ENCODE peak calls at places on chromosomes 2 and 18, in seven cellular contexts. A, L, M, J, K, X and W are unnamed samples.

GRCh38 chr2:18825856-18826255 is 236.5 kb upstream of the NT5C1B start:
- DNase-seq in A (no peak), L (no peak), M (no peak), J (no peak), K (no peak), X (no peak), W (peak)

GRCh38 chr2:165941827-165942226 is 11.7 kb downstream of the TTC21B start:
- DNase-seq in A (no peak), L (no peak), M (no peak), J (no peak), K (no peak), X (no peak), W (no peak)

GRCh38 chr2:113225505-113226259 is 51.9 kb downstream of the PSD4 start:
- DNase-seq in A (no peak), L (no peak), M (no peak), J (no peak), K (peak), X (peak), W (peak)

GRCh38 chr2:55049794-55050132 is 488 bp downstream of the RTN4 start:
- DNase-seq in A (peak), L (no peak), M (no peak), J (no peak), K (no peak), X (no peak), W (no peak)

GRCh38 chr18:21741511-21742322 is 1.1 kb downstream of the MIB1 start:
- DNase-seq in A (no peak), L (no peak), M (peak), J (no peak), K (peak), X (no peak), W (peak)

GRCh38 chr18:9135912-9136314 is 668 bp upstream of the ANKRD12 start:
- DNase-seq in A (no peak), L (peak), M (no peak), J (no peak), K (peak), X (peak), W (no peak)

GRCh38 chr2:3108105-3108504 is 269.5 kb downstream of the EIPR1 start:
- DNase-seq in A (peak), L (peak), M (no peak), J (no peak), K (no peak), X (no peak), W (no peak)

GRCh38 chr2:126658910-126659613 is 3.1 kb downstream of the GYPC start:
- DNase-seq in A (peak), L (peak), M (no peak), J (no peak), K (no peak), X (no peak), W (peak)

GRCh38 chr2:221104391-221104811 is 467.7 kb downstream of the EPHA4 start:
- DNase-seq in A (peak), L (peak), M (no peak), J (no peak), K (no peak), X (peak), W (no peak)

GRCh38 chr2:138819964-138820363 is 39.8 kb upstream of the NXPH2 start:
- DNase-seq in A (no peak), L (no peak), M (no peak), J (no peak), K (no peak), X (no peak), W (no peak)

GRCh38 chr2:138811454-138811853 is 31.3 kb upstream of the NXPH2 start:
- DNase-seq in A (no peak), L (no peak), M (no peak), J (no peak), K (no peak), X (no peak), W (no peak)

GRCh38 chr2:138818479-138818878 is 38.3 kb upstream of the NXPH2 start:
- DNase-seq in A (no peak), L (no peak), M (no peak), J (no peak), K (no peak), X (no peak), W (no peak)

DNA sequence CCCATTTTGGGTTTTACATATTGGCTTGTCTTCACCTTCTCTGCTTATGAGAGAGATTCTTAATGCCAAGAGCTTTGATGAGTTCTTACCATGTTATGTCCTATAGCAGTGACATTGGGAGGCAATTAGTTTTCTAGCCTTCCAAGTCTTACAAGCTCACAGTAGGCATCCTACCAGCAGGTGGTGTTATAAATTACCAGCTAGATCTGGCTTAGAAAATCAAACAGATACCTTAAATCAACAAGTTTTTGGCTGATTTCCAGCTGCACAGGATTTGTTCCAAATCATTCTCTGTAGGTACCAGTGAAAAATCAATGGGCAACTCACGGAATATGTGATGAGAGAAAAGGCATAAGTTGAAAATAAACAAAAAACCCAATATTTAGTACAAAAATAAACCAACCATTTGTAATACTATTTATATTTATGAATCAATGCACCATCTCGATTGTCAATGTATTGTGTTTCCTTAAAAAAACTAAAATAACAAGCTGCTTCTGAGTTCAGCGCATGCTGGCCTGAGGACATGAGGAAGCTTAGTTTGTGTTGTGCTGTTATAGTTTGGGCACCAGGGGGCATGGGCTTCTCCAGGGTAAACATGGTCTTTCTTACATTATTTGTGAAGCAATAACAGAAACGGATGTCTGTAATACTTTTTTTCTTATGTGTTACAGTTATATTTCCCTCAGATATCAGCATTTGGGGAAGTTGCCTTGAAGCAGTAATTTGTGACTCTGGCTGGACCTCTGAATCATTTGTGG is 34.1 kb upstream of the NXPH2 start:
- DNase-seq in A (no peak), L (no peak), M (no peak), J (no peak), K (no peak), X (peak), W (no peak)
- H3K4me3 ChIP-seq in A (no peak), L (no peak), M (no peak), J (no peak), K (no peak), X (no peak), W (no peak)

DNA sequence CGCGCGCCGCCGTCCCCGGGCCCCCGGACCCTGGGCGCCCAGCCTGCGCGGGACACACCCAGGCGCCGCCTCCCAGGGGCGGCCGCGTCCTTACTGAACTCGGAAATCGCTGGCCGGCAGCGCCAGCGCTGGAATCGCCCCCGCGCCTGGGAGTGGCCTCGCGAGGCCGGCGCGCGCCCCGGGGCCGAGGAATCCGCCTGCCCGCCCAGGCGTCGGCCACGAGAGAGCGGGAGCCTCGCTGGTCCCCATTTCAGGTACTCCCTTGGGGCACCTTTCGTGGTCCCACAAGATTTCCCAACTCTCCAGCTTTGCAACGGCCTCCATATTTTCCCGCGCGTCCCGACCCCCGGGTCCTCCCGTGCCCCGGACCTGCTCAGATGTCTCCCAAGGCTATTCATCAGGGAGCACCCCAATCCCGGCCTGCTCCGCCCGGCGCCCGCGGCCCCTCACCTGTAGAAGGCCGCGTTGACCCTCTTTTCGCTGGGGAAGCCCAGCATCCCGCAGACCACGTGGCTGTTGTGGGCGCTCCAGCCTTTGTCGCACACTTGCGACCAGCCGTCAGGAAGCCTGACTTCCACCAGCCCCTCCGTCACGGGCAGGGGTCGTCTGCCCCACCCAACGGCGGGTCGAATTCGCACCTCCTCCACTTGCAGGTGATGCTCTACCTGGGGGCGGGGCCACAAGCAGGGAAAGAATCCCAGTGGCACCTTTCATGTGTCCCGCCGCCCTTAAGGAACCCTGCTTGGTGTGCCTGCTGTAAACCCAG is 4.6 kb downstream of the LOXL3 start:
- DNase-seq in A (peak), L (peak), M (no peak), J (no peak), K (peak), X (peak), W (peak)
- H3K4me3 ChIP-seq in A (peak), L (peak), M (peak), J (peak), K (peak), X (peak), W (peak)

GRCh38 chr2:233837694-233838229 is 16.6 kb downstream of the HJURP start:
- DNase-seq in A (peak), L (no peak), M (no peak), J (no peak), K (no peak), X (no peak), W (no peak)

GRCh38 chr2:233834378-233834777 is 20.0 kb downstream of the HJURP start:
- DNase-seq in A (no peak), L (no peak), M (no peak), J (no peak), K (no peak), X (no peak), W (no peak)

GRCh38 chr2:233836359-233836758 is 18.0 kb downstream of the HJURP start:
- DNase-seq in A (peak), L (no peak), M (no peak), J (no peak), K (no peak), X (no peak), W (no peak)

GRCh38 chr2:233832869-233833812 is 21.2 kb downstream of the HJURP start:
- DNase-seq in A (peak), L (no peak), M (peak), J (peak), K (peak), X (peak), W (peak)

DNA sequence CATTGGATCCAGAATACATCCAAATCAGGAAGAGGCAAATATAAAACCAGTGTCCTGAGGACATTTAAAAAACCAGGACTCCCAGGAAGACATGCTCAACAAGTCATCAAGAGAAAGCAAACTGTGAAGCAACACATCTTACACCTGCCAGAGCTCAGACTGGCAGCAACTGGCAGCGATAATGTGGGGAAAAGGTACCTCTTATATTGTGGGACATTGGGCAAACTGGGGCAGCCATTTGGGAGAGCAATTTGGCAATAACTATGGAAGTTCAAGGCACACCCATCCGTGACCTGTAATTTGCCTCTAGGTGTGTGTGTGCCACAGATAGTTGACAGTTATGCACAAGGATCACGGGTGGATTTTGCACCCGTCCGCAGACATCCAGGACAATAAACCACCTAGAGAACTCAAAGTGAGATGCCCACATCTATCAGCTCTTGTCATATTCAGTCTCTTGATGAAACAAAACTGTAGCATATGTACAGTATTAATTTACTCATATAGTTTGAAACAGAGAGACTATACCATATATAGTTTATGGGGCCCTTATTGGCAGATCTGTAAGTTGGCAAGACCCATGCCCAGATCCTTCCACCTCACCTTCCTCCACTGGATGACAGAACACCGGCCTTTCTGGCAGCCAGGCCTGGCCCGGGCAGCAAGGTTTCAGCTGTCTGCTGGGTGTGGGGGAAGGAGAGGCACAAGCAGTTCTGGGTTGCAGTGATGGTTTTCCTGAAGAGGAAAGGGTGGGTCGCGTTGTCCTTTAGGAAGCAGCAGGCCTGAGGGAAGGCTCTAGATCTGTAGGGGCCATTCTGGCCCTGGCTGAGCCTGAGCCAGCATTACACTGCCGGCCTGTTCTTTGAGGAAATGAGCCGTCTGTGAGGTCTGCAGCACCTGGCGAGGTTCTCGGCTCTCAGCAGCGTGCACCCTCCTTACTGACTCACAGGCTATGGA is 18.8 kb downstream of the HJURP start:
- DNase-seq in A (peak), L (no peak), M (no peak), J (no peak), K (no peak), X (no peak), W (no peak)
- H3K4me3 ChIP-seq in A (no peak), L (no peak), M (no peak), J (no peak), K (no peak), X (no peak), W (no peak)

DNA sequence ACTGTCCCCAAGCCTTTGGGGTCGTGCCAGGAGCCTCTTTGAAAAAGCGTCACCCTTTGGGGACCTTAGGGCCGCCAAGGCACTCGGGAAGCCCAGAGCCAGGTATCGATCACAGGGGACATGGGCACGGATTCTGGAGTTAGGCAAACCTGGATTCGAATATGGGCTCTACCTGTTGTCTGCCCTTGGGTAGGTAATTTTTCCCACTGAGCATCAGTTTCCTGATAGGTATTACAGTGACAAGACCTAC is 9.3 kb downstream of the TMEM198 start:
- DNase-seq in A (no peak), L (no peak), M (no peak), J (no peak), K (no peak), X (no peak), W (no peak)
- H3K4me3 ChIP-seq in A (peak), L (no peak), M (peak), J (peak), K (peak), X (peak), W (peak)

DNA sequence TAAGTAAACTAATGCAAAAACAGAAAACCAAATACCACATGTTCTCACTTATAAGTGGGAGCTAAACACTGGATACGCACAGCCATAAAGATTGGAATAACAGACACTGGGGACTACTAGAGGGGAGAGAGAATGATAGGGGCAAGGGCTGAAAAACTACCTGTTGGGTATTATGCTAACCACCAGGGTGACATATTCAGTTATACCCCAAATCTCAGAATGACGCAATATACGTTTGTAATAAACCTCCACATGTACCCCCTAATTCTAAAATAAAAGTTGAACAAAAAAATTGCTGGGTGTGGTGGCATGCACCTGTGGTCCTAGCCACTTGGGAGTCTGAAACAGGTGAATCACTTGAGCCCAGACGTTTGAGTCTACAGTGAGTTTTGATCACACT is 157.2 kb downstream of the EXOC6B start:
- DNase-seq in A (no peak), L (no peak), M (no peak), J (no peak), K (no peak), X (no peak), W (no peak)
- H3K4me3 ChIP-seq in A (no peak), L (no peak), M (no peak), J (no peak), K (no peak), X (no peak), W (no peak)

DNA sequence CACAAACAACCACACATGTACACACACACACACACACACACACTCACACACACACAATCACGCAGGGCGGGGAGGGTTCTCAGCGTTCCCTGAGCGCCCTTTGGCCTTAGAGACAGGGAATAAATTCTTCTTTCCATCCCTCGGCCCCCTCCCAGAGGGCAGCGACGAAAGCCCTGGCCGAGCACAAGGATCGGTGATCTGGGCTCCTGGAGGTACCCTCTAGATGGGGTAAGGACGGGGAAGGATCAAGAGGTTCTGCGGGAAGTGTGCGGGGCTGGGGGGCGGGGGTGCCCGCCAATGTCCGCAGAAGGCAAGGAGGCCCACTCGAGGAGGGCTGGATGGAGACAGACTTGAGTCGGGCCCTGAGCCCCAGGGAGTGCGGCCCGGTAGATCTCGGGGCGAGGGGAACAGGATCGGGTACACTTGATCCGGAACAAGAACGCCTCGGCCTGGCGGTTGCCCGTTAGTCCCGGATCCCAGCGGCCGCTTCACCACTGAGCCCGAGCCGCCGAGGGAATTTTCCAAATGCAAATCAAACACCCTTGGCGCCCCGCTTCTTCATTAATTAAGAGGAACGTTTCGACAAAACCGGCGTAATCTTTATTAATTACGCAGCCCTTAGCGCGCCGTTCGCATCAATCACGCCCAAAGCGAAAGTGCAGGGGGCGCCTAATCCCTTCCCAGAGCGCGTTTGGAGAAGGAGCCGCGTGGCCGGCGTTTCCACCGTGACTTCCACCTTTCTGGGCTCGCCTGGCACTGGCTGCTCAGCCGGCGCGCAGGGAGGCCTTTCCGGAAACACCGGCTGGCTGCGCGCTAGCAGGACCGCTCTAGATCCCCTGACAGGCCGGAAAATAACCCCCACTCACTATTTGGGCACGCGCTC is 7.0 kb upstream of the PAX3 start:
- DNase-seq in A (peak), L (no peak), M (no peak), J (no peak), K (no peak), X (peak), W (peak)
- H3K4me3 ChIP-seq in A (peak), L (peak), M (peak), J (peak), K (no peak), X (peak), W (peak)

GRCh38 chr2:239463541-239464165 is 62.8 kb upstream of the HDAC4 start:
- DNase-seq in A (peak), L (no peak), M (no peak), J (no peak), K (no peak), X (no peak), W (no peak)
- H3K4me3 ChIP-seq in A (no peak), L (no peak), M (no peak), J (no peak), K (no peak), X (no peak), W (no peak)

GRCh38 chr2:201259216-201259615 is 1.1 kb upstream of the CASP8 start:
- DNase-seq in A (no peak), L (no peak), M (no peak), J (no peak), K (no peak), X (no peak), W (no peak)
- H3K4me3 ChIP-seq in A (peak), L (no peak), M (peak), J (no peak), K (peak), X (no peak), W (peak)

GRCh38 chr2:203112342-203112741 is 97.7 kb downstream of the NBEAL1 start:
- DNase-seq in A (no peak), L (no peak), M (no peak), J (no peak), K (no peak), X (no peak), W (no peak)
- H3K4me3 ChIP-seq in A (no peak), L (no peak), M (no peak), J (no peak), K (no peak), X (no peak), W (no peak)